ENCODE peak calls at places on chromosomes 11 and 22, in five cellular contexts. A, P, W, T and H are unnamed samples.
A peak's percentile ranks its signal among the peaks of the same experiment; 100 is the strongest.

GRCh38 chr11:69697861-69698260 is 6.0 kb downstream of the FGF19 start:
- DNase-seq in A (no peak), P (no peak), W (no peak), T (no peak), H (no peak)

GRCh38 chr11:59173964-59174663 is 2.2 kb downstream of the DTX4 start:
- DNase-seq in A (no peak), P (peak; percentile 90), W (no peak), T (peak; percentile 6), H (no peak)

GRCh38 chr11:32436751-32437405 is 1.5 kb upstream of the WT1 start:
- DNase-seq in A (no peak), P (no peak), W (no peak), T (no peak), H (no peak)

GRCh38 chr11:697028-697491 is 1.4 kb downstream of the TMEM80 start:
- DNase-seq in A (no peak), P (no peak), W (no peak), T (peak; percentile 83), H (no peak)

GRCh38 chr22:30636226-30637077 is 871 bp downstream of the SLC35E4 start:
- DNase-seq in A (no peak), P (peak; percentile 43), W (peak; percentile 41), T (peak; percentile 3), H (no peak)

GRCh38 chr11:859394-860131 is 16.9 kb downstream of the TSPAN4 start:
- DNase-seq in A (peak; percentile 61), P (peak; percentile 88), W (no peak), T (no peak), H (no peak)

GRCh38 chr11:100823360-100823759 is 136.3 kb downstream of the ARHGAP42 start:
- DNase-seq in A (no peak), P (no peak), W (no peak), T (no peak), H (no peak)

GRCh38 chr11:1396375-1396841 is 6.7 kb downstream of the BRSK2 start:
- DNase-seq in A (no peak), P (no peak), W (no peak), T (no peak), H (no peak)

GRCh38 chr11:120316880-120317688 is 8.0 kb upstream of the TLCD5 start:
- DNase-seq in A (peak; percentile 69), P (peak; percentile 91), W (no peak), T (no peak), H (no peak)

GRCh38 chr11:120549346-120549745 is 37.8 kb downstream of the GRIK4 start:
- DNase-seq in A (no peak), P (no peak), W (no peak), T (no peak), H (no peak)

GRCh38 chr11:43712676-43713075 is 32.1 kb downstream of the HSD17B12 start:
- DNase-seq in A (no peak), P (no peak), W (no peak), T (no peak), H (no peak)